ENCODE peak calls at places on chromosome 19, in four cellular contexts. H is K562, R is transverse colon, V is sigmoid colon. X is an unnamed sample.

GRCh38 chr19:15107056-15108010 is at the start of gene SYDE1:
- DNase-seq in H (no peak), V (peak; percentile 80), R (no peak), X (no peak)

GRCh38 chr19:35303357-35303915 is 11.5 kb downstream of the MAG start:
- DNase-seq in V (no peak), H (no peak), R (no peak), X (no peak)

GRCh38 chr19:4149518-4150288 is 3.7 kb upstream of the CREB3L3 start:
- DNase-seq in V (no peak), R (peak; percentile 74), H (no peak), X (no peak)

GRCh38 chr19:34173145-34173956 is 1.0 kb downstream of the LSM14A start:
- DNase-seq in R (peak; percentile 65), V (no peak), H (peak; percentile 46), X (peak; percentile 73)

GRCh38 chr19:39030854-39031367 is 1.4 kb downstream of the FBXO27 start:
- DNase-seq in R (no peak), H (no peak), V (no peak), X (no peak)

GRCh38 chr19:43476606-43477005 is 11.2 kb upstream of the LYPD3 start:
- DNase-seq in V (no peak), R (no peak), H (no peak), X (no peak)

GRCh38 chr19:28793391-28794168 is 419.4 kb downstream of the UQCRFS1 start:
- DNase-seq in H (no peak), V (no peak), R (no peak), X (no peak)

GRCh38 chr19:18741566-18742121 is 49.5 kb downstream of the COMP start:
- DNase-seq in R (peak; percentile 84), V (no peak), H (no peak), X (no peak)

GRCh38 chr19:45496349-45496953 is 396 bp downstream of the RTN2 start:
- DNase-seq in V (no peak), R (no peak), H (peak; percentile 67), X (no peak)

GRCh38 chr19:52922841-52923781 is at the start of gene ZNF888:
- DNase-seq in V (peak; percentile 94), H (peak; percentile 92), R (peak; percentile 95), X (peak; percentile 94)

GRCh38 chr19:50817941-50818858 is 5.4 kb downstream of the KLK1 start:
- DNase-seq in H (peak; percentile 94), V (no peak), R (peak; percentile 90), X (no peak)

GRCh38 chr19:20558571-20558970 is 7.0 kb downstream of the ZNF737 start:
- DNase-seq in R (no peak), V (no peak), H (no peak), X (no peak)

GRCh38 chr19:55369651-55370304 is 485 bp downstream of the IL11 start:
- DNase-seq in H (peak; percentile 52), V (no peak), R (no peak), X (no peak)

GRCh38 chr19:2345794-2346663 is 14.0 kb upstream of the TMPRSS9 start:
- DNase-seq in V (no peak), H (peak; percentile 90), R (peak; percentile 86), X (no peak)

GRCh38 chr19:38958301-38958700 is 17.2 kb downstream of the FBXO17 start:
- DNase-seq in H (no peak), V (no peak), R (no peak), X (no peak)

GRCh38 chr19:18633321-18633720 is 3.5 kb upstream of the KLHL26 start:
- DNase-seq in H (no peak), R (peak; percentile 47), V (no peak), X (no peak)

GRCh38 chr19:28074773-28075172 is 1138.2 kb downstream of the UQCRFS1 start:
- DNase-seq in R (no peak), H (no peak), V (no peak), X (no peak)

GRCh38 chr19:42850981-42851717 is 28.4 kb downstream of the PSG1 start:
- DNase-seq in R (peak; percentile 15), V (peak; percentile 79), H (no peak), X (peak; percentile 81)

GRCh38 chr19:10003271-10003670 is 7.0 kb downstream of the COL5A3 start:
- DNase-seq in H (no peak), R (no peak), V (no peak), X (no peak)

GRCh38 chr19:40599331-40600085 is 1.7 kb upstream of the LTBP4 start:
- DNase-seq in R (no peak), V (no peak), H (peak; percentile 82), X (no peak)

GRCh38 chr19:55157064-55157908 is at the start of gene TNNI3:
- DNase-seq in R (no peak), V (no peak), H (peak; percentile 53), X (no peak)

GRCh38 chr19:2044709-2045500 is 6.1 kb downstream of the MKNK2 start:
- DNase-seq in H (no peak), R (no peak), V (no peak), X (no peak)

GRCh38 chr19:50889638-50890037 is 16.4 kb downstream of the KLK2 start:
- DNase-seq in R (no peak), V (no peak), H (no peak), X (no peak)

GRCh38 chr19:35318679-35319448 is 10.1 kb upstream of the CD22 start:
- DNase-seq in V (peak; percentile 73), R (peak; percentile 16), H (peak; percentile 75), X (no peak)

GRCh38 chr19:16301999-16302694 is 22.5 kb upstream of the KLF2 start:
- DNase-seq in H (no peak), V (no peak), R (no peak), X (no peak)

GRCh38 chr19:39997595-39998216 is 846 bp downstream of the ZNF546 start:
- DNase-seq in V (no peak), H (no peak), R (no peak), X (no peak)

GRCh38 chr19:47123406-47123805 is 7.2 kb upstream of the SAE1 start:
- DNase-seq in H (no peak), V (no peak), R (no peak), X (no peak)

GRCh38 chr19:2424686-2425621 is 2.4 kb downstream of the TIMM13 start:
- DNase-seq in V (peak; percentile 73), H (no peak), R (no peak), X (peak; percentile 68)

DNA sequence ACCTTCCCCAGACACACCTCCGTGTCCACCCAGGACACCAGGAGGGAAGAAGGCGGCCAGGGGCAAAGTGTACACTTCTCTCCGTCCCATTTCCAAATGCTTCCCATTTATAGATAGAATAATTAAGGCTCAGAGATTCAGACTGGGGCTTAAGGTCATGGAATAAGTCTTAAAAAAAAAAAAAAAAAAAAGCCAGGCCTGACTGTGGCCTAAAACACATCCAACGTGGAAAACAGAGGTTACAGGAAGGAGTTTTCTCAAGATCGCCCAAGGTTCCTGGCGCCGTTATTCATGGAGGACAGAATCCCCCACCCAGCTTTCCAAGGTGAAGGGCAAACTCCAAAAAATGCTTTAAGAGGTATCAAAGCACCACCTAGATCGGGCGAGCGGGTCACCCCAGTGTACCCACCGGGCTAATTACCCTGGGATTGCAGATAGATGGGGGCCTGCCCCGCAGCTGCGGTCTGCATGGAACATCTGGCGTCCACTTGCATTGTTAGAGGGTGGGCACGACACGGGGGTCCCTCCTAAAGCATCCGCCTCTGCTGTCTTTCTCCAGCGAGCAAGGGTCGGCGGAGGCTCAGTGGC is 36.1 kb upstream of the NANOS3 start:
- DNase-seq in V (no peak), R (no peak), H (no peak), X (peak; percentile 78)
- TF ChIP-seq POLR2A in V (no peak), R (no peak), H (no peak), X (no peak)

GRCh38 chr19:17605761-17606745 is 50.6 kb downstream of the COLGALT1 start:
- DNase-seq in H (peak; percentile 98), V (peak; percentile 77), R (peak; percentile 72), X (peak; percentile 84)
- H3K27ac ChIP-seq in H (peak overlapping the region; percentile 94), V (no peak overlapping the region), R (peak overlapping the region; percentile 30), X (peak overlapping the region; percentile 23)

GRCh38 chr19:6060600-6061391 is 49.5 kb downstream of the RFX2 start:
- DNase-seq in V (no peak), R (no peak), H (peak; percentile 94), X (no peak)

GRCh38 chr19:6062961-6063575 is 47.2 kb downstream of the RFX2 start:
- DNase-seq in R (peak; percentile 8), V (no peak), H (no peak), X (peak; percentile 67)

GRCh38 chr19:6062274-6062673 is 48.0 kb downstream of the RFX2 start:
- DNase-seq in R (peak; percentile 57), H (peak; percentile 33), V (no peak), X (peak; percentile 81)

GRCh38 chr19:6059996-6060599 is 50.2 kb downstream of the RFX2 start:
- DNase-seq in H (no peak), V (no peak), R (peak; percentile 3), X (peak; percentile 59)

DNA sequence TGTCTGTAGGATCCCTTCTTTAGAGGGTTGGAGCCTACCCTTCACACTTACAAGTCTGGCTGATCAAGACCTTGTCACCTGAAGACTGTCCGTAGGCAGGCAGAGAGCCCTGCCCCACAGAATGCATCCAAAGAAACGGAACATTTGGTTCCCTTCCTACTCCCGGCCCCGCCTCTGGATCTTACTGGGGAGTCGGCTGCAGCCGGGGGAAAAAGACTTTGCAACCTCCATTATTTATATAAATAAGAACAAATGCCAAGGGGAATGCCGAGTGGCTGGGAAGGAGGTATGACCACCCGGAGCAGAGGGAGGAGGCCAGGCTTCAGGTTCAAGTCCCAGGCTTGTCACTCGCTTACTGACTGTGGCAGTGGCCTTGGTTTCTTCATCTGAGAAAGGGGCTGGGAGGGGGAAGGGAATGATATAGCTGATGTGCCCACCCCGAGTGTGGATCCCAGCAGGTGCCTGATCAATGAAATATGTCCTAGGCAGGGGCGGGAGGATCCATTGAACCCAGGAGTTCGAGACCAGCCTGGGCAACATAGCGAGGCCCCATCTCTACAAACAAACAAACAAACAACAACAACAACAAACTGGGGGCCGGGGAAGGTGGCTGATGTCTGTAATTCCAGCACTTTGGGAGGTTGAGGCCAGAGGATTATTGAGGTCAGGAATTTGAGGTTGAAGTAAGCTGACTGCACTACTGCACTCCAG is 48.7 kb downstream of the RFX2 start:
- DNase-seq in R (peak; percentile 62), V (peak; percentile 92), H (no peak), X (no peak)
- TF ChIP-seq EP300 in R (no peak), V (no peak), H (no peak), X (no peak)

GRCh38 chr19:848457-848921 is 3.6 kb upstream of the ELANE start:
- DNase-seq in R (no peak), H (no peak), V (no peak), X (no peak)

GRCh38 chr19:853014-853553 is 981 bp downstream of the ELANE start:
- DNase-seq in V (no peak), H (no peak), R (no peak), X (no peak)

GRCh38 chr19:852136-853013 is at the start of gene ELANE:
- DNase-seq in H (no peak), V (no peak), R (no peak), X (no peak)

GRCh38 chr19:850979-851335 is 1.1 kb upstream of the ELANE start:
- DNase-seq in R (no peak), H (no peak), V (no peak), X (no peak)

DNA sequence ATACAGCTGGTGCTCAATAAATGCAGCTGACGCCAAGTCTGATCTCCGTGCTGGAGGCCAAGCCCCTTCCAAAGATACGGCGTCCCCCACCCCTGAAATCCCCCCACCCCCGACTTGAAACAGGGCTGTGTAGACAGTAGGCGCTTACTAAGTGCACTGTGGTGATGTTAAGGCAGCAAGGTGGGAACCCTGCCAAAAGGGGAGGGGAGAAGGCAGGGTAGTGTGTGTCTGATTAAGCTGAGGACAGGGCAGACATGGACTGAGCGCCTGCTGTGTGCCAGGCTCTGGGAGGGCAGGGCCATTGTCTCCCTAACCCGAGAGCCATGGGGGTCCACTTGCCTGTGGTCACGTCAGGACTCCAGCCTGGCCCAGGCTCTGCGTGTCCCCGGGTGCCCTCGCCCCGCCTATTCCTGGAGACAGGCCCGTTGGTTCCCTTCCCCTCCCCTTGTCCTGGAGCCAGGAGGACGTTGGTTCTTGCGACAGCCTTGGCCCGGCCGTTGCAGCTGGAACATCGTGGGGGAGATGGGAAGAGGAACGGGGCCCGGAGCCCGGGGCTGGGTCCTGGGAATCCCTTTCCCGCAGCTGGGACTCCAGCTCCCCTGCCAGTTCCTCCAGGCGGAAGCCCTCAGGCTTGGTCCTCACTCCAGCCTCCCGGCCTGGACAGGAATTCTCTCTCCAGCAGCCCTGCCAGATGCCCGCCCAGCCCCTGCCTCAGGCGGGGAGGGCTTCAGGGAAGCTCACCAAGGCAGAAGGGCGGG is 1.7 kb upstream of the ELANE start:
- DNase-seq in R (peak; percentile 82), V (peak; percentile 98), H (peak; percentile 51), X (peak; percentile 96)
- TF ChIP-seq POLR2A in R (no peak), V (no peak), H (no peak), X (no peak)